ENCODE peak calls at places on chromosomes 3 and 15, in ten cellular contexts. D, I, F, V, J, N, Z, C, H and Y are unnamed samples. For H3K27me3, the result is how much of the 10 kb centered on the place peaks cover.

GRCh38 chr3:124117486-124117885 is 125.6 kb upstream of the ROPN1 start:
- DNase-seq in D (peak), I (peak), F (peak), V (no peak), J (no peak), N (peak), Z (no peak), C (no peak), H (peak), Y (no peak)

GRCh38 chr3:14216257-14217048 is 37.8 kb downstream of the LSM3 start:
- DNase-seq in D (peak), I (peak), F (no peak), V (no peak), J (peak), N (no peak), Z (no peak), C (no peak), H (peak), Y (peak)

GRCh38 chr3:196868297-196868661 is 559 bp downstream of the SENP5 start:
- DNase-seq in D (peak), I (no peak), F (peak), V (no peak), J (no peak), N (no peak), Z (peak), C (peak), H (no peak), Y (no peak)

GRCh38 chr15:20340331-20340811 is 201.2 kb downstream of the GOLGA6L6 start:
- DNase-seq in D (no peak), I (peak), F (peak), V (peak), J (peak), N (peak), Z (peak), C (peak), H (no peak), Y (peak)

GRCh38 chr15:68435966-68436365 is 4.0 kb upstream of the ITGA11 start:
- DNase-seq in D (no peak), I (no peak), F (no peak), V (no peak), J (no peak), N (peak), Z (no peak), C (no peak), H (no peak), Y (no peak)

GRCh38 chr15:57327985-57328471 is 48.3 kb upstream of the CGNL1 start:
- DNase-seq in D (peak), I (no peak), F (peak), V (no peak), J (no peak), N (peak), Z (no peak), C (peak), H (no peak), Y (no peak)

GRCh38 chr3:190581041-190581501 is 67.2 kb downstream of the IL1RAP start:
- DNase-seq in D (peak), I (peak), F (no peak), V (no peak), J (no peak), N (no peak), Z (no peak), C (no peak), H (no peak), Y (no peak)

GRCh38 chr15:31591908-31592307 is 265.3 kb downstream of the KLF13 start:
- DNase-seq in D (no peak), I (no peak), F (no peak), V (no peak), J (no peak), N (no peak), Z (no peak), C (no peak), H (no peak), Y (no peak)

GRCh38 chr3:128145279-128145678 is 8.0 kb upstream of the EEFSEC start:
- DNase-seq in D (no peak), I (no peak), F (no peak), V (peak), J (no peak), N (no peak), Z (peak), C (peak), H (no peak), Y (no peak)

GRCh38 chr15:51688863-51689262 is 7.6 kb downstream of the SCG3 start:
- DNase-seq in D (no peak), I (no peak), F (no peak), V (no peak), J (no peak), N (no peak), Z (no peak), C (no peak), H (no peak), Y (no peak)

GRCh38 chr3:126431103-126431534 is 36.4 kb downstream of the CFAP100 start:
- DNase-seq in D (no peak), I (no peak), F (peak), V (no peak), J (no peak), N (peak), Z (no peak), C (no peak), H (no peak), Y (no peak)

GRCh38 chr15:98443483-98443882 is 204.9 kb upstream of the IGF1R start:
- DNase-seq in D (no peak), I (no peak), F (no peak), V (no peak), J (no peak), N (no peak), Z (no peak), C (no peak), H (no peak), Y (no peak)

GRCh38 chr3:42819351-42819965 is 10.2 kb downstream of the ACKR2 start:
- DNase-seq in D (no peak), I (no peak), F (no peak), V (no peak), J (no peak), N (no peak), Z (no peak), C (no peak), H (no peak), Y (no peak)

GRCh38 chr15:65556622-65557021 is 26.4 kb downstream of the HACD3 start:
- DNase-seq in D (no peak), I (no peak), F (no peak), V (no peak), J (no peak), N (no peak), Z (no peak), C (no peak), H (no peak), Y (no peak)

GRCh38 chr3:28476194-28476593 is 127.6 kb upstream of the AZI2 start:
- DNase-seq in D (peak), I (peak), F (no peak), V (no peak), J (no peak), N (no peak), Z (no peak), C (no peak), H (no peak), Y (no peak)

GRCh38 chr3:11407644-11408043 is 135.4 kb downstream of the ATG7 start:
- DNase-seq in D (no peak), I (no peak), F (no peak), V (no peak), J (no peak), N (no peak), Z (no peak), C (no peak), H (no peak), Y (no peak)

GRCh38 chr3:135246027-135246426 is 451.0 kb downstream of the EPHB1 start:
- DNase-seq in D (no peak), I (no peak), F (no peak), V (no peak), J (no peak), N (no peak), Z (no peak), C (no peak), H (no peak), Y (no peak)

GRCh38 chr3:123310186-123310585 is 108.4 kb downstream of the SEC22A start:
- DNase-seq in D (no peak), I (no peak), F (peak), V (no peak), J (no peak), N (no peak), Z (peak), C (no peak), H (no peak), Y (no peak)

GRCh38 chr15:90138071-90138833 is 36.0 kb upstream of the IDH2 start:
- DNase-seq in D (no peak), I (no peak), F (no peak), V (no peak), J (no peak), N (no peak), Z (peak), C (no peak), H (no peak), Y (no peak)

GRCh38 chr3:57464011-57464410 is 80.1 kb downstream of the DNAH12 start:
- DNase-seq in D (no peak), I (no peak), F (no peak), V (no peak), J (no peak), N (no peak), Z (no peak), C (no peak), H (no peak), Y (no peak)

GRCh38 chr3:116914004-116914403 is 204.4 kb downstream of the TUSC7 start:
- DNase-seq in D (no peak), I (no peak), F (no peak), V (no peak), J (no peak), N (no peak), Z (no peak), C (no peak), H (no peak), Y (no peak)

GRCh38 chr3:154274345-154274744 is 49.9 kb downstream of the DHX36 start:
- DNase-seq in D (no peak), I (no peak), F (no peak), V (no peak), J (no peak), N (no peak), Z (no peak), C (no peak), H (no peak), Y (no peak)

GRCh38 chr15:79093352-79093935 is 2.9 kb upstream of the RASGRF1 start:
- DNase-seq in D (no peak), I (no peak), F (peak), V (no peak), J (no peak), N (no peak), Z (no peak), C (no peak), H (no peak), Y (no peak)

GRCh38 chr3:101131767-101132166 is 138.5 kb upstream of the ABI3BP start:
- DNase-seq in D (no peak), I (no peak), F (no peak), V (no peak), J (no peak), N (no peak), Z (no peak), C (no peak), H (no peak), Y (no peak)

GRCh38 chr3:66797916-66798560 is 200.1 kb upstream of the KBTBD8 start:
- DNase-seq in D (peak), I (peak), F (peak), V (peak), J (no peak), N (no peak), Z (no peak), C (peak), H (peak), Y (no peak)

GRCh38 chr15:64163662-64164362 is 990 bp upstream of the PPIB start:
- DNase-seq in D (peak), I (no peak), F (peak), V (no peak), J (no peak), N (no peak), Z (peak), C (no peak), H (no peak), Y (no peak)

GRCh38 chr3:157065201-157065600 is 94.7 kb downstream of the CCNL1 start:
- DNase-seq in D (no peak), I (no peak), F (no peak), V (no peak), J (no peak), N (no peak), Z (no peak), C (no peak), H (no peak), Y (no peak)

GRCh38 chr3:161028485-161029018 is 76.6 kb downstream of the B3GALNT1 start:
- DNase-seq in D (peak), I (no peak), F (no peak), V (no peak), J (peak), N (no peak), Z (no peak), C (no peak), H (no peak), Y (no peak)

GRCh38 chr3:106376016-106376415 is 507.2 kb upstream of the CBLB start:
- DNase-seq in D (peak), I (no peak), F (no peak), V (no peak), J (no peak), N (no peak), Z (no peak), C (no peak), H (no peak), Y (no peak)

GRCh38 chr3:150335631-150336030 is 72.5 kb upstream of the TSC22D2 start:
- DNase-seq in D (peak), I (no peak), F (peak), V (no peak), J (no peak), N (no peak), Z (no peak), C (no peak), H (no peak), Y (no peak)

GRCh38 chr3:36477655-36478054 is 97.4 kb downstream of the STAC start:
- DNase-seq in D (no peak), I (no peak), F (no peak), V (no peak), J (no peak), N (no peak), Z (no peak), C (no peak), H (no peak), Y (no peak)

GRCh38 chr3:38002940-38003339 is 12.4 kb downstream of the VILL start:
- DNase-seq in D (no peak), I (no peak), F (no peak), V (peak), J (no peak), N (no peak), Z (no peak), C (no peak), H (no peak), Y (no peak)

GRCh38 chr3:195790891-195791290 is 20.8 kb downstream of the MUC4 start:
- DNase-seq in D (no peak), I (no peak), F (no peak), V (peak), J (no peak), N (no peak), Z (no peak), C (no peak), H (no peak), Y (no peak)

GRCh38 chr15:27480141-27480530 is 509.2 kb downstream of the GABRG3 start:
- DNase-seq in D (no peak), I (no peak), F (no peak), V (no peak), J (no peak), N (no peak), Z (no peak), C (no peak), H (no peak), Y (no peak)

DNA sequence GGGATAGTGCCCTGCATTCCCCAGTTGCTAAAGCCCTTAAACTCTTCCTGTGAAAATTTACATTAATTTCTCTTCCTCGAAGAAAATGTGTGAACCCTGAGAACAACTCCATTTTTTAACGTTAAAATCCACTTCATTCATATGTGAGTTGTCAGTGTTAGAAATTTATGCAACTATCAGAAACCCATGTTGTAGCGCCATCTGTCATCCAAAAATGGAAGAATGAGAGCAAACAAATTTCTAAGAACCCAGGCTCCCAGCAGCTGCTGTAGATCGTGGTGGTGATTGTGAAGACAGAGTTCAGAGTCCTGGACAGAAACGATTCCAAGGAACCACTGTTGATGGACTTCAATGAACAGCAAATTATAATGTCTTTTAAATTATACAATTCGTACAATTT is 179.7 kb upstream of the NDN start:
- DNase-seq in D (no peak), I (no peak), F (no peak), V (no peak), J (no peak), N (no peak), Z (no peak), C (no peak), H (no peak), Y (no peak)
- TF ChIP-seq CTCF in D (peak), I (no peak), F (no peak), V (no peak), J (no peak), N (no peak), Z (peak), C (no peak), H (peak), Y (no peak)

GRCh38 chr15:101437618-101438481 is 51.7 kb downstream of the PCSK6 start:
- DNase-seq in D (no peak), I (no peak), F (peak), V (no peak), J (no peak), N (peak), Z (no peak), C (no peak), H (no peak), Y (no peak)
- H3K27me3 ChIP-seq in D (under half), I (under half), F (under half), V (under half), J (under half), N (under half), Z (under half), C (under half), H (under half), Y (under half)

GRCh38 chr15:58407366-58407765 is 24.4 kb upstream of the LIPC start:
- DNase-seq in D (no peak), I (no peak), F (no peak), V (no peak), J (no peak), N (no peak), Z (no peak), C (no peak), H (peak), Y (no peak)
- TF ChIP-seq CTCF in D (no peak), I (no peak), F (no peak), V (no peak), J (no peak), N (no peak), Z (no peak), C (no peak), H (no peak), Y (no peak)

GRCh38 chr15:91783451-91783850 is 70.1 kb upstream of the SLCO3A1 start:
- DNase-seq in D (no peak), I (no peak), F (no peak), V (no peak), J (no peak), N (no peak), Z (no peak), C (no peak), H (no peak), Y (no peak)
- H3K27me3 ChIP-seq in D (under half), I (under half), F (under half), V (under half), J (under half), N (under half), Z (under half), C (under half), H (under half), Y (under half)

GRCh38 chr15:47116698-47117097 is 600.6 kb upstream of the SEMA6D start:
- DNase-seq in D (no peak), I (no peak), F (no peak), V (no peak), J (no peak), N (no peak), Z (no peak), C (no peak), H (no peak), Y (no peak)
- TF ChIP-seq CTCF in D (no peak), I (no peak), F (no peak), V (no peak), J (peak), N (no peak), Z (no peak), C (no peak), H (no peak), Y (no peak)